ENCODE peak calls at places on chromosome 9, in six cellular contexts. G, X, B, L, O and F are unnamed samples.

GRCh38 chr9:37740631-37741328 is 12.8 kb upstream of the TRMT10B start:
- DNase-seq in G (no peak), X (no peak), B (no peak), L (no peak), O (no peak), F (no peak)

GRCh38 chr9:121550569-121551512 is 51.2 kb upstream of the GGTA1 start:
- DNase-seq in G (peak), X (peak), B (peak), L (peak), O (peak), F (peak)

GRCh38 chr9:92636627-92637026 is 33.3 kb downstream of the IPPK start:
- DNase-seq in G (no peak), X (no peak), B (no peak), L (no peak), O (no peak), F (peak)

GRCh38 chr9:130933114-130934046 is 5.7 kb downstream of the FIBCD1 start:
- DNase-seq in G (no peak), X (no peak), B (no peak), L (no peak), O (no peak), F (no peak)

GRCh38 chr9:114156311-114156657 is 947 bp downstream of the COL27A1 start:
- DNase-seq in G (peak), X (no peak), B (no peak), L (no peak), O (no peak), F (peak)

GRCh38 chr9:80326105-80326504 is 754.3 kb downstream of the TLE4 start:
- DNase-seq in G (no peak), X (no peak), B (no peak), L (no peak), O (peak), F (no peak)

GRCh38 chr9:76576344-76576743 is 117.4 kb downstream of the GCNT1 start:
- DNase-seq in G (peak), X (peak), B (no peak), L (no peak), O (no peak), F (no peak)

GRCh38 chr9:4366649-4367330 is 66.9 kb upstream of the GLIS3 start:
- DNase-seq in G (peak), X (no peak), B (peak), L (peak), O (peak), F (no peak)

GRCh38 chr9:6007770-6008168 is 7.7 kb downstream of the RANBP6 start:
- DNase-seq in G (peak), X (peak), B (peak), L (peak), O (peak), F (peak)

GRCh38 chr9:75200892-75201470 is 112.7 kb downstream of the OSTF1 start:
- DNase-seq in G (peak), X (no peak), B (peak), L (peak), O (peak), F (no peak)

GRCh38 chr9:15249042-15249818 is 57.8 kb downstream of the TTC39B start:
- DNase-seq in G (no peak), X (no peak), B (peak), L (no peak), O (peak), F (no peak)

GRCh38 chr9:137152844-137153405 is 14.0 kb downstream of the GRIN1 start:
- DNase-seq in G (no peak), X (no peak), B (no peak), L (no peak), O (no peak), F (no peak)

GRCh38 chr9:111069233-111069632 is 31.0 kb upstream of the LPAR1 start:
- DNase-seq in G (no peak), X (no peak), B (no peak), L (no peak), O (no peak), F (no peak)

GRCh38 chr9:71079451-71079850 is 42.0 kb downstream of the TRPM3 start:
- DNase-seq in G (no peak), X (no peak), B (no peak), L (no peak), O (no peak), F (no peak)

GRCh38 chr9:89021154-89021803 is 30.0 kb downstream of the S1PR3 start:
- DNase-seq in G (no peak), X (no peak), B (no peak), L (no peak), O (no peak), F (no peak)

GRCh38 chr9:137396227-137396626 is 26.7 kb downstream of the EXD3 start:
- DNase-seq in G (no peak), X (no peak), B (no peak), L (no peak), O (no peak), F (no peak)

GRCh38 chr9:131678499-131679111 is 61.3 kb downstream of the RAPGEF1 start:
- DNase-seq in G (peak), X (peak), B (no peak), L (peak), O (no peak), F (peak)